ENCODE peak calls at places on chromosomes 13 and 19, in four cellular contexts. X is WTC11, U is K562, R is HepG2. B is an unnamed sample.

GRCh38 chr13:30105381-30105780 is 202.0 kb downstream of the KATNAL1 start:
- DNase-seq in R (no peak), X (peak; percentile 50), U (no peak), B (no peak)

GRCh38 chr13:66563076-66563475 is 667.1 kb downstream of the PCDH9 start:
- DNase-seq in X (no peak), U (peak; percentile 1), R (no peak), B (no peak)

GRCh38 chr19:3655402-3656072 is 28.9 kb upstream of the CACTIN start:
- DNase-seq in R (no peak), X (no peak), U (no peak), B (no peak)

GRCh38 chr19:50647879-50648615 is 1.2 kb upstream of the C19orf81 start:
- DNase-seq in X (no peak), R (no peak), U (no peak), B (no peak)

GRCh38 chr19:29831041-29831548 is 19.3 kb downstream of the CCNE1 start:
- DNase-seq in R (no peak), X (no peak), U (no peak), B (no peak)

GRCh38 chr19:16361926-16362325 is 37.3 kb downstream of the KLF2 start:
- DNase-seq in U (no peak), X (no peak), R (no peak), B (no peak)

GRCh38 chr13:109945206-109945960 is 159.0 kb upstream of the IRS2 start:
- DNase-seq in U (no peak), X (no peak), R (no peak), B (no peak)

GRCh38 chr13:85659493-85659892 is 139.7 kb downstream of the SLITRK6 start:
- DNase-seq in X (no peak), U (no peak), R (no peak), B (no peak)

GRCh38 chr19:52638601-52639000 is 446 bp upstream of the ZNF83 start:
- DNase-seq in U (peak; percentile 23), R (no peak), X (peak; percentile 23), B (no peak)

GRCh38 chr13:67278230-67278629 is 48.1 kb upstream of the PCDH9 start:
- DNase-seq in U (no peak), X (no peak), R (no peak), B (no peak)

GRCh38 chr13:110152351-110152750 is 154.6 kb downstream of the COL4A1 start:
- DNase-seq in X (no peak), U (no peak), R (no peak), B (no peak)

GRCh38 chr13:20270163-20270865 is 38.2 kb upstream of the GJB6 start:
- DNase-seq in U (no peak), X (no peak), R (no peak), B (no peak)

GRCh38 chr13:92436927-92437326 is 789.7 kb upstream of the GPC6 start:
- DNase-seq in U (no peak), X (no peak), R (no peak), B (no peak)

GRCh38 chr19:33236696-33237390 is 11.2 kb upstream of the SLC7A10 start:
- DNase-seq in R (no peak), U (no peak), X (no peak), B (no peak)

GRCh38 chr19:51026554-51026831 is at the start of gene KLK11:
- DNase-seq in U (no peak), R (no peak), X (no peak), B (no peak)

GRCh38 chr13:38752726-38753125 is 65.8 kb downstream of the FREM2 start:
- DNase-seq in U (no peak), X (no peak), R (no peak), B (no peak)

GRCh38 chr13:113220877-113221276 is 11.5 kb downstream of the CUL4A start:
- DNase-seq in X (no peak), U (no peak), R (no peak), B (no peak)
- TF ChIP-seq ELF4 in X (no peak), U (no peak), R (no peak), B (no peak)

GRCh38 chr13:108561152-108561551 is 68.3 kb upstream of the MYO16 start:
- DNase-seq in R (no peak), U (no peak), X (no peak), B (no peak)
- TF ChIP-seq ELF4 in R (no peak), U (no peak), X (no peak), B (no peak)

GRCh38 chr13:22372261-22372660 is 701.4 kb downstream of the FGF9 start:
- DNase-seq in R (no peak), X (no peak), U (no peak), B (no peak)
- TF ChIP-seq ELF4 in R (no peak), X (no peak), U (no peak), B (no peak)

GRCh38 chr13:34502011-34502410 is 440.1 kb upstream of the NBEA start:
- DNase-seq in X (no peak), U (no peak), R (no peak), B (no peak)
- TF ChIP-seq ELF4 in X (no peak), U (no peak), R (no peak), B (no peak)

GRCh38 chr19:38032951-38033350 is 125.9 kb downstream of the SIPA1L3 start:
- DNase-seq in U (no peak), X (no peak), R (no peak), B (no peak)

GRCh38 chr19:38032151-38032550 is 125.1 kb downstream of the SIPA1L3 start:
- DNase-seq in R (no peak), U (no peak), X (no peak), B (no peak)

GRCh38 chr19:38035515-38036495 is 128.8 kb downstream of the SIPA1L3 start:
- DNase-seq in U (no peak), R (peak; percentile 6), X (no peak), B (no peak)

GRCh38 chr19:38034153-38034835 is 127.3 kb downstream of the SIPA1L3 start:
- DNase-seq in X (no peak), R (no peak), U (no peak), B (no peak)

GRCh38 chr19:38033658-38034150 is 126.7 kb downstream of the SIPA1L3 start:
- DNase-seq in U (no peak), R (no peak), X (peak; percentile 53), B (no peak)
- TF ChIP-seq ELF4 in U (no peak), R (no peak), X (no peak), B (no peak)

GRCh38 chr13:52695856-52696255 is 43.2 kb downstream of the SUGT1 start:
- DNase-seq in X (no peak), R (peak; percentile 20), U (no peak), B (no peak)
- TF ChIP-seq ELF4 in X (no peak), R (no peak), U (no peak), B (no peak)

DNA sequence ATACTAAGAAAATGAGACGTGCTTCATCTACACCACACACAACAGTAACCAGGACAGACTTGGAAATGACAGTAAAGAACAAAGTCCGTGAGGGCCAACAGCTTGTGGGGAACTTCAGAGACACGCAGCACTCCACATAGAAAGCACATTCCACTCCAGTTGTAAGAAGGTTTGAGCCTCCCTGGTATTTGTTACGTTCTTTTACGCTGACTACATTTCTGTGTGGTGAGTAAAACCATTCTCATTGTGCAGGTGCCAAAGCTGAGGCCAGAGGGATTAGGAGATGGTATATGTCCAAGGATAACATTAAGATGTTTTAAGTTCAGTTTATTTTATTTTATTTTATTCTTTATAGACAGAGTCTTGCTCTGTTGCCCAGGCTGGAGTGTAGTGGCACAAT is 1189.9 kb downstream of the UQCRFS1 start:
- DNase-seq in U (no peak), R (no peak), X (no peak), B (no peak)
- TF ChIP-seq ELF4 in U (no peak), R (no peak), X (no peak), B (no peak)